ENCODE peak calls at places on chromosomes 11 and 22, in five cellular contexts. X is astrocyte, V is WERI-Rb-1, K is NCI-H1436, J is sciatic nerve. Z is an unnamed sample.

GRCh38 chr22:38832005-38832978 is 11.5 kb downstream of the NPTXR start:
- DNase-seq in X (no peak), K (peak), V (no peak), J (no peak), Z (no peak)

GRCh38 chr11:72574534-72575460 is 99.4 kb downstream of the PDE2A start:
- DNase-seq in K (no peak), J (peak), V (no peak), X (no peak), Z (no peak)

GRCh38 chr22:37043828-37044538 is 7.6 kb upstream of the KCTD17 start:
- DNase-seq in V (peak), J (no peak), K (peak), X (no peak), Z (peak)

GRCh38 chr11:78156081-78156844 is 16.8 kb upstream of the ALG8 start:
- DNase-seq in J (no peak), V (no peak), X (peak), K (no peak), Z (no peak)

GRCh38 chr22:37985751-37986281 is 1.5 kb upstream of the SOX10 start:
- DNase-seq in V (no peak), K (no peak), X (no peak), J (no peak), Z (no peak)

GRCh38 chr11:7485136-7485853 is at the start of gene OLFML1:
- DNase-seq in K (no peak), V (no peak), J (no peak), X (no peak), Z (no peak)

GRCh38 chr22:36773935-36774334 is 2.0 kb downstream of the IFT27 start:
- DNase-seq in V (no peak), J (no peak), X (no peak), K (peak), Z (peak)

GRCh38 chr11:33027233-33027632 is 11.6 kb downstream of the DEPDC7 start:
- DNase-seq in K (no peak), J (no peak), V (no peak), X (peak), Z (no peak)

GRCh38 chr22:50507991-50508884 is at the start of gene NCAPH2:
- DNase-seq in K (peak), J (peak), V (peak), X (peak), Z (peak)

GRCh38 chr11:29119691-29120328 is 897.0 kb downstream of the KCNA4 start:
- DNase-seq in K (no peak), V (no peak), X (peak), J (no peak), Z (no peak)

GRCh38 chr22:38243007-38243775 is 29.6 kb downstream of the TMEM184B start:
- DNase-seq in V (peak), J (no peak), X (no peak), K (peak), Z (no peak)

GRCh38 chr11:64915366-64915887 is 1.6 kb downstream of the ATG2A start:
- DNase-seq in K (no peak), V (no peak), J (no peak), X (no peak), Z (no peak)

GRCh38 chr11:70020336-70021214 is 57.5 kb upstream of the ANO1 start:
- DNase-seq in X (peak), V (no peak), J (no peak), K (no peak), Z (no peak)

GRCh38 chr22:41445171-41446056 is 1.2 kb downstream of the TOB2 start:
- DNase-seq in X (no peak), K (no peak), V (peak), J (no peak), Z (peak)

GRCh38 chr11:13140873-13141655 is 131.9 kb downstream of the RASSF10 start:
- DNase-seq in X (peak), V (no peak), J (no peak), K (no peak), Z (no peak)

GRCh38 chr11:18798941-18799469 is 7.4 kb upstream of the PTPN5 start:
- DNase-seq in J (no peak), X (no peak), K (no peak), V (no peak), Z (no peak)

GRCh38 chr22:38352436-38352835 is 35.2 kb upstream of the CSNK1E start:
- DNase-seq in X (no peak), V (no peak), K (no peak), J (peak), Z (no peak)

GRCh38 chr11:113638378-113638777 is 67.7 kb downstream of the TMPRSS5 start:
- DNase-seq in J (no peak), V (no peak), K (no peak), X (no peak), Z (no peak)

GRCh38 chr11:11977206-11977938 is 31.1 kb downstream of the DKK3 start:
- DNase-seq in K (no peak), X (peak), V (no peak), J (no peak), Z (no peak)

GRCh38 chr11:15667127-15667725 is 552.5 kb downstream of the INSC start:
- DNase-seq in V (no peak), K (no peak), X (peak), J (no peak), Z (no peak)

GRCh38 chr22:29199702-29200400 is 5.8 kb upstream of the EMID1 start:
- DNase-seq in K (no peak), V (no peak), X (no peak), J (no peak), Z (no peak)

GRCh38 chr11:119371778-119372182 is 9.7 kb downstream of the USP2 start:
- DNase-seq in J (no peak), X (no peak), V (no peak), K (peak), Z (no peak)

GRCh38 chr11:8071616-8072581 is 9.1 kb upstream of the TUB start:
- DNase-seq in V (no peak), X (no peak), K (peak), J (peak), Z (no peak)

GRCh38 chr11:16924826-16925494 is 89.3 kb downstream of the PLEKHA7 start:
- DNase-seq in V (no peak), X (peak), J (peak), K (no peak), Z (no peak)

GRCh38 chr11:12890476-12890875 is 118.6 kb upstream of the RASSF10 start:
- DNase-seq in V (no peak), J (no peak), X (no peak), K (no peak), Z (no peak)

GRCh38 chr11:35276396-35276795 is 137.4 kb downstream of the CD44 start:
- DNase-seq in X (no peak), V (no peak), K (no peak), J (no peak), Z (no peak)